ENCODE peak calls at places on chromosomes 1 and 21, in ten cellular contexts. One of them, this sample, is unnamed.

GRCh38 chr1:33070628-33071027 is 10.3 kb upstream of the AZIN2 start:
- DNase-seq in Peyer's patch: no peak
- DNase-seq in EH: no peak
- DNase-seq in GM20000: no peak
- DNase-seq in astrocyte of the spinal cord: no peak
- DNase-seq in NCI-H1092 treated with DMSO at 0.1 percent for 48 hours: no peak
- DNase-seq in right lobe of liver: no peak
- DNase-seq in T-helper 1 cell: no peak
- DNase-seq in fibroblast of gingiva: no peak
- DNase-seq in D721Med: no peak
- DNase-seq in this sample: no peak

GRCh38 chr1:4397196-4397595 is 257.2 kb upstream of the AJAP1 start:
- DNase-seq in Peyer's patch: no peak
- DNase-seq in EH: no peak
- DNase-seq in GM20000: no peak
- DNase-seq in astrocyte of the spinal cord: no peak
- DNase-seq in NCI-H1092 treated with DMSO at 0.1 percent for 48 hours: no peak
- DNase-seq in right lobe of liver: no peak
- DNase-seq in T-helper 1 cell: no peak
- DNase-seq in fibroblast of gingiva: no peak
- DNase-seq in D721Med: no peak
- DNase-seq in this sample: no peak

GRCh38 chr1:147245586-147246021 is 3.1 kb downstream of the CHD1L start:
- DNase-seq in Peyer's patch: no peak
- DNase-seq in EH: no peak
- DNase-seq in GM20000: no peak
- DNase-seq in astrocyte of the spinal cord: no peak
- DNase-seq in NCI-H1092 treated with DMSO at 0.1 percent for 48 hours: no peak
- DNase-seq in right lobe of liver: no peak
- DNase-seq in T-helper 1 cell: no peak
- DNase-seq in fibroblast of gingiva: no peak
- DNase-seq in D721Med: no peak
- DNase-seq in this sample: no peak

GRCh38 chr1:207848234-207848633 is 62.7 kb downstream of the CD34 start:
- DNase-seq in Peyer's patch: peak
- DNase-seq in EH: peak
- DNase-seq in GM20000: no peak
- DNase-seq in astrocyte of the spinal cord: peak
- DNase-seq in NCI-H1092 treated with DMSO at 0.1 percent for 48 hours: no peak
- DNase-seq in right lobe of liver: peak
- DNase-seq in T-helper 1 cell: no peak
- DNase-seq in fibroblast of gingiva: peak
- DNase-seq in D721Med: no peak
- DNase-seq in this sample: peak

GRCh38 chr21:45071396-45072165 is 2.8 kb upstream of the ADARB1 start:
- DNase-seq in Peyer's patch: no peak
- DNase-seq in EH: no peak
- DNase-seq in GM20000: no peak
- DNase-seq in astrocyte of the spinal cord: no peak
- DNase-seq in NCI-H1092 treated with DMSO at 0.1 percent for 48 hours: no peak
- DNase-seq in right lobe of liver: no peak
- DNase-seq in T-helper 1 cell: no peak
- DNase-seq in fibroblast of gingiva: no peak
- DNase-seq in D721Med: no peak
- DNase-seq in this sample: no peak

GRCh38 chr21:31580866-31581276 is 78.6 kb upstream of the SOD1 start:
- DNase-seq in Peyer's patch: peak
- DNase-seq in EH: peak
- DNase-seq in GM20000: peak
- DNase-seq in astrocyte of the spinal cord: peak
- DNase-seq in NCI-H1092 treated with DMSO at 0.1 percent for 48 hours: peak
- DNase-seq in right lobe of liver: peak
- DNase-seq in T-helper 1 cell: peak
- DNase-seq in fibroblast of gingiva: peak
- DNase-seq in D721Med: no peak
- DNase-seq in this sample: peak

GRCh38 chr1:17579951-17580939 is 40.7 kb downstream of the ARHGEF10L start:
- DNase-seq in Peyer's patch: peak
- DNase-seq in EH: no peak
- DNase-seq in GM20000: peak
- DNase-seq in astrocyte of the spinal cord: no peak
- DNase-seq in NCI-H1092 treated with DMSO at 0.1 percent for 48 hours: no peak
- DNase-seq in right lobe of liver: peak
- DNase-seq in T-helper 1 cell: no peak
- DNase-seq in fibroblast of gingiva: no peak
- DNase-seq in D721Med: no peak
- DNase-seq in this sample: no peak

GRCh38 chr1:45340816-45341215 is 576 bp upstream of the MUTYH start:
- DNase-seq in Peyer's patch: no peak
- DNase-seq in EH: peak
- DNase-seq in GM20000: no peak
- DNase-seq in astrocyte of the spinal cord: no peak
- DNase-seq in NCI-H1092 treated with DMSO at 0.1 percent for 48 hours: no peak
- DNase-seq in right lobe of liver: no peak
- DNase-seq in T-helper 1 cell: no peak
- DNase-seq in fibroblast of gingiva: no peak
- DNase-seq in D721Med: no peak
- DNase-seq in this sample: no peak

GRCh38 chr1:54865238-54866073 is 21.5 kb downstream of the DHCR24 start:
- DNase-seq in Peyer's patch: no peak
- DNase-seq in EH: no peak
- DNase-seq in GM20000: no peak
- DNase-seq in astrocyte of the spinal cord: no peak
- DNase-seq in NCI-H1092 treated with DMSO at 0.1 percent for 48 hours: no peak
- DNase-seq in right lobe of liver: peak
- DNase-seq in T-helper 1 cell: no peak
- DNase-seq in fibroblast of gingiva: no peak
- DNase-seq in D721Med: no peak
- DNase-seq in this sample: no peak

GRCh38 chr1:31633117-31633516 is 11.6 kb downstream of the PEF1 start:
- DNase-seq in Peyer's patch: no peak
- DNase-seq in EH: peak
- DNase-seq in GM20000: no peak
- DNase-seq in astrocyte of the spinal cord: no peak
- DNase-seq in NCI-H1092 treated with DMSO at 0.1 percent for 48 hours: no peak
- DNase-seq in right lobe of liver: no peak
- DNase-seq in T-helper 1 cell: no peak
- DNase-seq in fibroblast of gingiva: no peak
- DNase-seq in D721Med: no peak
- DNase-seq in this sample: no peak

GRCh38 chr1:240169188-240169587 is 77.5 kb downstream of the FMN2 start:
- DNase-seq in Peyer's patch: no peak
- DNase-seq in EH: peak
- DNase-seq in GM20000: no peak
- DNase-seq in astrocyte of the spinal cord: peak
- DNase-seq in NCI-H1092 treated with DMSO at 0.1 percent for 48 hours: peak
- DNase-seq in right lobe of liver: no peak
- DNase-seq in T-helper 1 cell: no peak
- DNase-seq in fibroblast of gingiva: peak
- DNase-seq in D721Med: no peak
- DNase-seq in this sample: peak

GRCh38 chr1:85743814-85744213 is 35.6 kb upstream of the ZNHIT6 start:
- DNase-seq in Peyer's patch: no peak
- DNase-seq in EH: no peak
- DNase-seq in GM20000: no peak
- DNase-seq in astrocyte of the spinal cord: no peak
- DNase-seq in NCI-H1092 treated with DMSO at 0.1 percent for 48 hours: no peak
- DNase-seq in right lobe of liver: no peak
- DNase-seq in T-helper 1 cell: no peak
- DNase-seq in fibroblast of gingiva: no peak
- DNase-seq in D721Med: no peak
- DNase-seq in this sample: no peak

GRCh38 chr1:210143465-210144062 is 89.0 kb upstream of the SERTAD4 start:
- DNase-seq in Peyer's patch: peak
- DNase-seq in EH: peak
- DNase-seq in GM20000: peak
- DNase-seq in astrocyte of the spinal cord: peak
- DNase-seq in NCI-H1092 treated with DMSO at 0.1 percent for 48 hours: peak
- DNase-seq in right lobe of liver: peak
- DNase-seq in T-helper 1 cell: no peak
- DNase-seq in fibroblast of gingiva: peak
- DNase-seq in D721Med: no peak
- DNase-seq in this sample: peak

GRCh38 chr1:82260051-82260450 is 459.3 kb downstream of the ADGRL2 start:
- DNase-seq in Peyer's patch: no peak
- DNase-seq in EH: no peak
- DNase-seq in GM20000: no peak
- DNase-seq in astrocyte of the spinal cord: peak
- DNase-seq in NCI-H1092 treated with DMSO at 0.1 percent for 48 hours: peak
- DNase-seq in right lobe of liver: no peak
- DNase-seq in T-helper 1 cell: no peak
- DNase-seq in fibroblast of gingiva: no peak
- DNase-seq in D721Med: no peak
- DNase-seq in this sample: no peak

GRCh38 chr1:209416009-209416408 is 167.5 kb upstream of the CAMK1G start:
- DNase-seq in Peyer's patch: no peak
- DNase-seq in EH: no peak
- DNase-seq in GM20000: no peak
- DNase-seq in astrocyte of the spinal cord: peak
- DNase-seq in NCI-H1092 treated with DMSO at 0.1 percent for 48 hours: no peak
- DNase-seq in right lobe of liver: no peak
- DNase-seq in T-helper 1 cell: no peak
- DNase-seq in fibroblast of gingiva: no peak
- DNase-seq in D721Med: no peak
- DNase-seq in this sample: no peak

GRCh38 chr1:244349103-244349531 is 102.6 kb downstream of the ADSS2 start:
- DNase-seq in Peyer's patch: no peak
- DNase-seq in EH: peak
- DNase-seq in GM20000: no peak
- DNase-seq in astrocyte of the spinal cord: peak
- DNase-seq in NCI-H1092 treated with DMSO at 0.1 percent for 48 hours: no peak
- DNase-seq in right lobe of liver: no peak
- DNase-seq in T-helper 1 cell: no peak
- DNase-seq in fibroblast of gingiva: peak
- DNase-seq in D721Med: no peak
- DNase-seq in this sample: peak